ENCODE peak calls at places on chromosome 11, in four cellular contexts. V is heart left ventricle, F is sigmoid colon, D is stomach. O is an unnamed sample.

GRCh38 chr11:79030448-79030847 is 410.4 kb downstream of the TENM4 start:
- DNase-seq in D (no peak), V (no peak), F (no peak), O (no peak)

GRCh38 chr11:43545610-43546009 is 134.9 kb upstream of the HSD17B12 start:
- DNase-seq in F (no peak), D (no peak), V (no peak), O (no peak)

GRCh38 chr11:126742582-126742981 is 258.0 kb downstream of the KIRREL3 start:
- DNase-seq in D (no peak), V (no peak), F (no peak), O (no peak)

GRCh38 chr11:10709299-10710086 is 15.9 kb upstream of the IRAG1 start:
- DNase-seq in V (no peak), F (no peak), D (no peak), O (no peak)

GRCh38 chr11:84465040-84465439 is 1162.1 kb downstream of the DLG2 start:
- DNase-seq in D (no peak), F (no peak), V (no peak), O (no peak)

GRCh38 chr11:33808228-33808828 is 34.0 kb upstream of the FBXO3 start:
- DNase-seq in F (peak; percentile 91), D (peak; percentile 86), V (peak; percentile 84), O (peak; percentile 92)

GRCh38 chr11:104771782-104772181 is 126.5 kb downstream of the CASP12 start:
- DNase-seq in F (no peak), V (no peak), D (no peak), O (no peak)

GRCh38 chr11:121465709-121466062 is 12.9 kb upstream of the SORL1-AS1 start:
- DNase-seq in F (no peak), D (no peak), V (no peak), O (peak; percentile 68)

GRCh38 chr11:106461839-106462545 is 384.5 kb downstream of the AASDHPPT start:
- DNase-seq in V (no peak), D (no peak), F (no peak), O (no peak)

GRCh38 chr11:95147364-95147905 is 57.8 kb downstream of the ENDOD1 start:
- DNase-seq in F (peak; percentile 80), V (no peak), D (no peak), O (no peak)

GRCh38 chr11:70942593-70942992 is 309.8 kb downstream of the SHANK2 start:
- DNase-seq in F (no peak), V (no peak), D (no peak), O (no peak)

GRCh38 chr11:134714021-134714656 is 302.1 kb upstream of the B3GAT1 start:
- DNase-seq in F (no peak), V (no peak), D (no peak), O (no peak)

GRCh38 chr11:44049832-44050231 is 2.1 kb downstream of the ACCSL start:
- DNase-seq in V (no peak), D (no peak), F (no peak), O (no peak)

GRCh38 chr11:19218801-19219460 is 17.1 kb upstream of the CSRP3 start:
- DNase-seq in F (no peak), D (no peak), V (peak; percentile 69), O (no peak)

GRCh38 chr11:119629834-119630624 is 99.0 kb downstream of the NECTIN1 start:
- DNase-seq in F (no peak), V (no peak), D (no peak), O (no peak)

GRCh38 chr11:57123590-57123989 is 58.2 kb upstream of the LRRC55 start:
- DNase-seq in D (no peak), V (no peak), F (no peak), O (no peak)

GRCh38 chr11:68763181-68763721 is 11.9 kb upstream of the TESMIN start:
- DNase-seq in V (no peak), F (no peak), D (no peak), O (no peak)

GRCh38 chr11:35735903-35736302 is 73.3 kb downstream of the TRIM44 start:
- DNase-seq in F (no peak), D (no peak), V (no peak), O (no peak)

GRCh38 chr11:11510939-11511338 is 110.9 kb downstream of the GALNT18 start:
- DNase-seq in V (no peak), D (no peak), F (peak; percentile 84), O (no peak)

GRCh38 chr11:60725592-60725991 is 1.1 kb downstream of the MS4A18 start:
- DNase-seq in V (no peak), F (no peak), D (no peak), O (no peak)

GRCh38 chr11:105151936-105152554 is 12.5 kb upstream of the CARD18 start:
- DNase-seq in F (no peak), V (no peak), D (no peak), O (no peak)

GRCh38 chr11:26778000-26778757 is 56.3 kb upstream of the SLC5A12 start:
- DNase-seq in V (no peak), D (no peak), F (no peak), O (no peak)

GRCh38 chr11:101096036-101096704 is 33.4 kb downstream of the PGR start:
- DNase-seq in F (peak; percentile 63), D (peak; percentile 27), V (peak; percentile 65), O (no peak)

GRCh38 chr11:46275964-46276641 is 1.4 kb upstream of the CREB3L1 start:
- DNase-seq in F (no peak), V (no peak), D (peak; percentile 90), O (peak; percentile 66)

DNA sequence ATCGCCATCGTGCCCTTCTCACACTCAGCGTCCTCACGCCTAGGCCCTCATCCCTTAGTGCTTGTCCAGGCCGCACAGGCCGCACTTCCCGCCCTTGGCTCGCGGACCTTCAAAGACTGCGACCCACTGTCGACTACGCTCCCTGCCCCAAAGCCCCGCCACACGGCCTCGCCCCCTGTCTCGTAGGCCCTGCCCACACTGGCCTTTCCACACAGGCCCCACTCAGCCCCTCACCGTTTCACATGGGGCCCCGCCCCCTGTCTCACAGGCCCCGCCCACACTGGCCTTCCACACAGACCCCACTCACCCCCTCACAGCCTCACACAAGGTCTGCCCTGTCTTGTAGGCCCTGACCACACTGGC is 11.1 kb downstream of the NRXN2 start:
- DNase-seq in F (no peak), V (no peak), D (no peak), O (no peak)
- H3K27me3 ChIP-seq in F (peaks cover 55% of the 10 kb centered on the region), V (peaks cover 98% of the 10 kb centered on the region), D (peaks cover 26% of the 10 kb centered on the region), O (peaks cover 50% of the 10 kb centered on the region)

DNA sequence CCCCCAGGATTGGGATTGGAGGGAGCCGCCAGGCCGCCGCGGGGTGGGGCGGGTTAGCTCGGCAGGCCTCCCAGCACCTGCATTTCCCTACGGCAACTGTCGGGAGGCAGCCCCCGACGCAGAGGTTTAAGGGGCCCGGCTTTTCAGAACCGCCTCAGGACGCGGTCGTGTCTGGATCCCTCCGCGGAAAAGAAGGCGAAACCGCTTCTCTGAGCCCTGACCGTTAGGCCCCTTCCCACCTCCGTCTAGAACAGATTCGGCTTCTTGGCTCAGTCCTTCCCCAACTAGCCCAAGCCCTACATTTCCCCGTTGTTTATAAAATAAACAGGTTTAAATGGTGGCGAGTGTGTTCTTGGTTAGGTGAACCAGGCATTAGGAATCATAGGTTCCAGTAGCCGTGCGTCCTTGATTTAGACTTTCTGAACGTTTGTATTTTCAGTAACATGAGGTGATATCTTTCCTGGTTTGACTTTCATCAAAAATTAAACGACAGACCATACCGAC is 1.0 kb upstream of the HSPA8 start:
- DNase-seq in F (no peak), V (no peak), D (no peak), O (no peak)
- TF ChIP-seq POLR2A in F (no peak), V (no peak), D (no peak), O (no peak)

DNA sequence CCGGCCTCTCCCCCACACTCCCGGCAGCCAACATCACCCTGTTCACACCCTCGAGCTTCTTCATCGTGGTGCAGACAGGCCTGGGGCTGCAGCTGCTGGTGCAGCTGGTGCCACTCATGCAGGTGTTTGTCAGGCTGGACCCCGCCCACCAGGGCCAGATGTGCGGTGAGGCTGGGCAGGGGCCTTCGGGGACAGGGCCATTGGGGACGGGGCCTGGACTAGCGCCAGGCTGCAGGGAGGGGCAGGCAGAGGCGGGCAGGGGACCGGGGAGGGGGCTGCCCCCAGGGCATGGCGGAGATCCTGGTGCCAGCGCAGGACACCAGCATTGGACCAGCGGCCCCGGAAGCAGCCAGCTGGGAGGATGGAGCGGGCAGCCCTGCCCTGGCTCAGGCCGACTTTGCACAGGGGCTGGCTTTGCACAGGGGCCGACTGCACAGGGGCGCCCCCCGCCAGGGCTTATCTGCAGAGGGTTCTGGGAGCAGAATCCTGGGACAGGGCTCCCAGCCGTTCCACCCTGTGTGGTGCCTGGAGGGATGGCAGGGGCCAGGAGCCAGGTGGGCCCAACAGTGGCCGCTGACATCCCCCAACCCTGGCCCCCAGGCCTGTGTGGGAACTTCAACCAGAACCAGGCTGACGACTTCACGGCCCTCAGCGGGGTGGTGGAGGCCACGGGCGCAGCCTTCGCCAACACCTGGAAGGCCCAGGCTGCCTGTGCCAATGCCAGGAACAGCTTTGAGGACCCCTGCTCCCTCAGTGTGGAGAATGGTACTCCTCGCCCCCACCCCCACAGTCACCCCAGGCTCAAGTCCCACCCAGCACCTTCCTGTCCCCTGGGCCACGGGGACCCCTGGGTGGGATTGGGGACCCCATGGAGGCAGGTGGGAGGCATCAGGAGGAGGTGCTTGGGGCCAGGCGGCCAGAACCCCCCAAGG is 8.8 kb downstream of the MUC5B start:
- DNase-seq in V (no peak), F (peak; percentile 55), D (no peak), O (no peak)
- H3K27ac ChIP-seq in V (no peak overlapping the region), F (no peak overlapping the region), D (no peak overlapping the region), O (no peak overlapping the region)

DNA sequence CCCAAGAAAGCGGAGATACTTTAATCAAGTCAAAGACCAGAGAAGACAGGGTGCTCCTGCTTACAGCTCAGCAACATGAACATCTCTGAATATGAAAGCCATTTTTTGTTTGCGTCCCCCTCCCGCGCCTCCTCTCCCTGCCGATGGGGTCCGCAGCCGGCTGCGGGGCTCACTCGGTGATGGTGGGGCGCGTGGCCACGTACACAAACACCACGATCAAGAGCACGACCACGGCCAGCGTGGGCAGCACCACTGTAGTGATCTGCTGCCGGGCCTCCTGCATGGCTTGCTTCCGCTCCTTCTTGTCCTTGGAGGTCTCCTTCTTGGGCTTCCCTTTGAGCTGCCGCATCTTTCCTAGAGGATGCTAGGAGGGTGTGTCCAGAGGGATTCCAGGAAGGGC is 64.3 kb downstream of the SMCO4 start:
- DNase-seq in D (no peak), V (no peak), F (no peak), O (no peak)
- H3K27me3 ChIP-seq in D (no peaks in the 10 kb centered on the region), V (no peaks in the 10 kb centered on the region), F (no peaks in the 10 kb centered on the region), O (no peaks in the 10 kb centered on the region)

GRCh38 chr11:62545437-62546243 is 966 bp downstream of the AHNAK start:
- DNase-seq in V (peak; percentile 96), F (peak; percentile 97), D (peak; percentile 89), O (peak; percentile 93)
- TF ChIP-seq POLR2A in V (peak; percentile 51), F (peak; percentile 56), D (no peak), O (peak; percentile 39)

DNA sequence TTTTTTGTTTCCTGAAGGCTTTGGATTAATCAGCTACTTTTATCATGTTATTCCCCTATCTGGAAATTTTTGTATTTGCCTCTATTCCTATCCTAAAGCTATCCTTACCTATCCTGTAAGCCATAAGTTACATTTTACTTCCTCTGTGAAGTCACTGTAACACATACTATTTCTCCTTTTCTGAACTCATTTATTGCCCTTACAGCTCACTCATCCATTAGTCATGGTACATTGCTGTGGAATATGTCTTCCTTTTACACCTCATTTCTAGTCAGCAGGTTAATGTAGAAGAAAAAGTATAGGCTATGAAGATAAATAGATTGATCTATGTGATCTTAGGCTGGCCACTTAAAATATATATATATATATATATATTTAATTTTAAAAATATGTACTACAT is 28.0 kb downstream of the SWAP70 start:
- DNase-seq in F (no peak), V (no peak), D (no peak), O (no peak)
- H3K27ac ChIP-seq in F (peak overlapping the region; percentile 75), V (peak overlapping the region; percentile 7), D (peak overlapping the region; percentile 80), O (peak overlapping the region; percentile 51)

GRCh38 chr11:17532814-17533213 is 11.4 kb downstream of the USH1C start:
- DNase-seq in D (no peak), V (no peak), F (no peak), O (no peak)
- H3K27me3 ChIP-seq in D (no peaks in the 10 kb centered on the region), V (no peaks in the 10 kb centered on the region), F (no peaks in the 10 kb centered on the region), O (no peaks in the 10 kb centered on the region)